ENCODE peak calls at places on chromosomes 7 and 10, in five cellular contexts. F is esophagus muscularis mucosa, S is prostate gland, A is A549, M is right lobe of liver. W is an unnamed sample.

GRCh38 chr7:68537228-68538071 is 1060.8 kb upstream of the AUTS2 start:
- DNase-seq in S (no peak), F (no peak), M (no peak), A (no peak), W (no peak)

GRCh38 chr10:62851449-62851848 is 35.3 kb upstream of the EGR2 start:
- DNase-seq in A (peak), S (no peak), M (no peak), F (no peak), W (no peak)

GRCh38 chr10:32005050-32005449 is 51.2 kb downstream of the KIF5B start:
- DNase-seq in M (no peak), F (no peak), A (peak), S (peak), W (peak)

GRCh38 chr10:15585303-15585715 is 134.4 kb downstream of the ITGA8 start:
- DNase-seq in F (no peak), M (peak), A (peak), S (peak), W (peak)

GRCh38 chr7:1045727-1046063 is 1.3 kb downstream of the GPR146 start:
- DNase-seq in F (no peak), S (no peak), A (no peak), M (no peak), W (no peak)

GRCh38 chr7:47380325-47381131 is 201.4 kb downstream of the TNS3 start:
- DNase-seq in F (no peak), A (peak), S (no peak), M (no peak), W (peak)

GRCh38 chr7:30366606-30367005 is 82.2 kb downstream of the ZNRF2 start:
- DNase-seq in M (no peak), S (no peak), F (no peak), A (no peak), W (no peak)

GRCh38 chr10:35063837-35064454 is 26.2 kb downstream of the CUL2 start:
- DNase-seq in A (peak), F (no peak), M (no peak), S (no peak), W (no peak)

GRCh38 chr7:6423942-6424701 is 23.6 kb downstream of the DAGLB start:
- DNase-seq in F (no peak), M (no peak), A (peak), S (no peak), W (peak)

GRCh38 chr7:79199266-79199665 is 254.2 kb downstream of the MAGI2 start:
- DNase-seq in A (no peak), S (no peak), M (no peak), F (no peak), W (no peak)

GRCh38 chr10:79090134-79090803 is 21.5 kb downstream of the ZMIZ1 start:
- DNase-seq in A (no peak), M (no peak), S (no peak), F (no peak), W (no peak)

GRCh38 chr10:15046626-15047025 is 2.9 kb downstream of the OLAH start:
- DNase-seq in A (no peak), F (no peak), S (no peak), M (no peak), W (no peak)

GRCh38 chr10:29917311-29917710 is 142.1 kb downstream of the JCAD start:
- DNase-seq in S (peak), F (no peak), M (no peak), A (no peak), W (peak)

GRCh38 chr7:94055963-94056362 is 51.8 kb upstream of the BET1 start:
- DNase-seq in M (no peak), S (no peak), F (no peak), A (no peak), W (no peak)

GRCh38 chr7:129502708-129503685 is 666 bp downstream of the SMKR1 start:
- DNase-seq in S (no peak), F (no peak), M (peak), A (peak), W (no peak)

GRCh38 chr10:129942391-129942790 is 21.7 kb downstream of the EBF3 start:
- DNase-seq in A (no peak), S (no peak), F (no peak), M (no peak), W (no peak)

GRCh38 chr10:35079763-35080162 is 10.4 kb downstream of the CUL2 start:
- DNase-seq in F (no peak), M (no peak), A (peak), S (no peak), W (no peak)

GRCh38 chr7:3264693-3265339 is 36.2 kb upstream of the SDK1 start:
- DNase-seq in F (no peak), A (no peak), M (no peak), S (no peak), W (no peak)

DNA sequence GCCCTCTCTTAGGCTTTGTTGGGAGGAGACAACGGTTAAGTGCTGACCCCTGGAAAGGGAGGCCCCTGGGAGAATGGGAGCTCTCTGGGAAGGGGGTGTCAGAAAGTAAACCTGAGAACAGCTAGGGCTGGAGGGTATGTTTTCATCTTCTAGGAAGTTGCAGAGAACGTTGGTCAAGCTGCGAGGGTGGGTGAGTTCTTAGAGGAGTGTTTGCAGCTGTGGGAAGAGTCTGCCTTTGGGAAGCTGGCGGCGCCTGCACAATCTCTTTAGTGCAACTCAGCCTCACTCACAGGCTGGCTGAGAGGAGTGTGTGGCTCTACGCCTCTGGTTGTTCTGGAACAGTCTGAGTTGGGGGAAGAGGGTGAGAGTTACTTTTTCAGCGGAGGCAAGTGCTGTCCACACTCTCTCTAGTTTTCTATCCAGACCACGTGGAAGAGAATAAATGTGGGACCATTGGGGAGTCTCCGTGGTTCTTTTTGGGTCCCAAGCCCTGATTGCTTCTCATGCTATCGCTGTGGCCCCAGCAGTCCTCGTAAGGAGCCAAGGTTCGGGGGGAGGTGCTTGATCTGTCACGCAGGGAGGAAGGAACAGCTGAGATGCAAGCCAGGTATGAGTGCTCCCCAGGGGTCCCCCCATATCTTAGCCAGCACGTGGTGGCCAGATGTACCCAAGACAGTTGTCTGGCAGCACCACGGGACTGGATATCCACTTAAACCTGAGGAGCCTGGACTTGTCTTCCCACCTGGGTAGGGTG is 237.2 kb downstream of the BUB3 start:
- DNase-seq in F (no peak), A (no peak), M (no peak), S (no peak), W (no peak)
- TF ChIP-seq POLR2A in F (no peak), A (no peak), M (no peak), S (no peak), W (no peak)

GRCh38 chr10:70510453-70510852 is 31.9 kb downstream of the PALD1 start:
- DNase-seq in S (no peak), F (no peak), A (no peak), M (no peak), W (no peak)
- H3K4me3 ChIP-seq in S (no peak), F (no peak), A (no peak), M (no peak), W (no peak)

GRCh38 chr7:95493247-95493646 is 7.5 kb downstream of the ASB4 start:
- DNase-seq in A (no peak), S (no peak), F (no peak), M (no peak), W (no peak)
- H3K27ac ChIP-seq in A (peak), S (no peak), F (no peak), M (no peak), W (no peak)

GRCh38 chr7:92520024-92520423 is 8.3 kb downstream of the PEX1 start:
- DNase-seq in F (no peak), M (no peak), A (no peak), S (no peak), W (no peak)

GRCh38 chr7:92513167-92513902 is 15.0 kb downstream of the PEX1 start:
- DNase-seq in S (no peak), M (no peak), A (no peak), F (no peak), W (no peak)

GRCh38 chr7:92523110-92523509 is 5.2 kb downstream of the PEX1 start:
- DNase-seq in A (no peak), F (no peak), M (no peak), S (no peak), W (no peak)

DNA sequence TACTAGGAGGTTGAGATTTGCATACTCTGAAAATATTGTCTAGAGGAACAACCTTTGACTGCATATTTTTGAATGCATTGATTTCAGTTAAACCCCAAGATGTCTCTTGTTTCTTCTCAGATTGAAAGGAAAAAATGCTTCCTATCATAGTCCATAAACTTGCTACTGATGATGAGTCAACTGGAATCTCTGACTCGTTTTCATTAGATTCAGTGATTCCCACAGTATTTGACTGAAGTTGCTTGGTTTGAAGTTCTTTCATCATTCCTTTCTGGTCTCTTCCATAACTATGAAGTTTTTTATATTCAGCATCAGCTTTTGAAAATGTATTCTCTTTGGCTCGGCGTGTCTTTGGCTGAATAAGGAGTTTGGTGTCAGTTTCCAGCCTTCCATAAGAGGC is 10.7 kb downstream of the PEX1 start:
- DNase-seq in F (no peak), A (no peak), S (no peak), M (no peak), W (no peak)
- TF ChIP-seq POLR2A in F (no peak), A (no peak), S (no peak), M (no peak), W (no peak)